ENCODE peak calls at places on chromosome 14, in four cellular contexts. U, M, C and Q are unnamed samples.

GRCh38 chr14:92684801-92685560 is 63.4 kb downstream of the LGMN start:
- DNase-seq in U (no peak), C (no peak), M (no peak), Q (no peak)

GRCh38 chr14:58296731-58297130 is 1.6 kb upstream of the ARID4A start:
- DNase-seq in U (no peak), C (no peak), M (no peak), Q (no peak)

GRCh38 chr14:67395876-67396189 is 16.1 kb downstream of the PLEK2 start:
- DNase-seq in M (no peak), C (no peak), U (no peak), Q (no peak)

GRCh38 chr14:93720981-93721483 is 67.3 kb downstream of the PRIMA1 start:
- DNase-seq in C (no peak), M (no peak), U (no peak), Q (no peak)

GRCh38 chr14:34766611-34767010 is 52.2 kb upstream of the CFL2 start:
- DNase-seq in U (no peak), C (no peak), M (no peak), Q (no peak)

GRCh38 chr14:91008759-91009409 is 51.6 kb downstream of the RPS6KA5 start:
- DNase-seq in M (no peak), C (no peak), U (no peak), Q (no peak)

GRCh38 chr14:36820111-36820709 is 158.6 kb downstream of the PAX9 start:
- DNase-seq in C (no peak), M (no peak), U (no peak), Q (no peak)

GRCh38 chr14:88352299-88353097 is 29.4 kb upstream of the KCNK10 start:
- DNase-seq in M (peak; percentile 6), C (peak; percentile 21), U (no peak), Q (no peak)

GRCh38 chr14:56998728-56999127 is 188.4 kb upstream of the OTX2 start:
- DNase-seq in U (no peak), C (no peak), M (no peak), Q (peak; percentile 39)

GRCh38 chr14:100560999-100561398 is 26.2 kb downstream of the BEGAIN start:
- DNase-seq in M (no peak), C (no peak), U (no peak), Q (no peak)

GRCh38 chr14:84202486-84202885 is 1327.5 kb upstream of the FLRT2 start:
- DNase-seq in M (no peak), C (no peak), U (no peak), Q (no peak)

GRCh38 chr14:63773504-63773903 is 45.6 kb upstream of the SGPP1 start:
- DNase-seq in U (no peak), M (no peak), C (no peak), Q (no peak)

GRCh38 chr14:72476657-72477499 is 417.0 kb downstream of the DPF3 start:
- DNase-seq in C (no peak), U (peak; percentile 52), M (peak; percentile 43), Q (peak; percentile 68)

GRCh38 chr14:52906141-52906601 is 44.7 kb downstream of the FERMT2 start:
- DNase-seq in M (peak; percentile 62), U (no peak), C (no peak), Q (no peak)

GRCh38 chr14:98966021-98966420 is 306.0 kb downstream of the BCL11B start:
- DNase-seq in M (no peak), C (no peak), U (no peak), Q (no peak)

GRCh38 chr14:104161601-104162367 is 23.4 kb downstream of the KIF26A start:
- DNase-seq in C (no peak), M (no peak), U (no peak), Q (no peak)

GRCh38 chr14:98890556-98891340 is 381.2 kb downstream of the BCL11B start:
- DNase-seq in U (no peak), M (no peak), C (no peak), Q (no peak)

GRCh38 chr14:95303107-95303506 is 16.6 kb downstream of the CLMN start:
- DNase-seq in M (no peak), C (no peak), U (no peak), Q (no peak)

GRCh38 chr14:76546426-76547221 is 170.7 kb downstream of the ESRRB start:
- DNase-seq in U (peak; percentile 19), M (no peak), C (peak; percentile 47), Q (no peak)

GRCh38 chr14:41830679-41831078 is 224.0 kb downstream of the LRFN5 start:
- DNase-seq in M (peak; percentile 62), C (no peak), U (no peak), Q (no peak)

GRCh38 chr14:24965934-24966593 is 83.9 kb downstream of the STXBP6 start:
- DNase-seq in U (no peak), M (peak; percentile 63), C (no peak), Q (no peak)

GRCh38 chr14:51294951-51295350 is 54.9 kb downstream of the TMX1 start:
- DNase-seq in M (no peak), C (no peak), U (no peak), Q (no peak)

GRCh38 chr14:50605776-50606175 is 45.8 kb downstream of the ATL1 start:
- DNase-seq in C (no peak), M (no peak), U (no peak), Q (no peak)

GRCh38 chr14:97056086-97056485 is 258.9 kb downstream of the VRK1 start:
- DNase-seq in M (no peak), U (no peak), C (no peak), Q (no peak)

GRCh38 chr14:94427016-94427613 is 25.5 kb downstream of the SERPINA11 start:
- DNase-seq in M (no peak), C (no peak), U (no peak), Q (no peak)

GRCh38 chr14:23548351-23549318 is 2.9 kb downstream of the ZFHX2 start:
- DNase-seq in M (no peak), U (no peak), C (no peak), Q (no peak)

GRCh38 chr14:91063119-91063518 is 2.7 kb upstream of the RPS6KA5 start:
- DNase-seq in U (no peak), C (no peak), M (no peak), Q (no peak)

GRCh38 chr14:81450100-81450531 is 50.0 kb upstream of the STON2 start:
- DNase-seq in M (peak; percentile 16), U (no peak), C (peak; percentile 54), Q (peak; percentile 49)

GRCh38 chr14:87041290-87042020 is 951.5 kb downstream of the GALC start:
- DNase-seq in M (no peak), C (no peak), U (no peak), Q (no peak)

GRCh38 chr14:63760014-63760413 is 32.1 kb upstream of the SGPP1 start:
- DNase-seq in U (no peak), C (no peak), M (no peak), Q (no peak)

GRCh38 chr14:103716091-103716801 is 636 bp downstream of the ZFYVE21 start:
- DNase-seq in U (peak; percentile 57), C (no peak), M (no peak), Q (no peak)

GRCh38 chr14:95703805-95704204 is 10.1 kb downstream of the TCL1A start:
- DNase-seq in U (no peak), M (no peak), C (no peak), Q (no peak)

GRCh38 chr14:90503582-90503981 is 106.8 kb downstream of the CALM1 start:
- DNase-seq in C (peak; percentile 32), U (no peak), M (no peak), Q (no peak)

GRCh38 chr14:104085032-104085888 is at the start of gene ASPG:
- DNase-seq in C (no peak), U (peak; percentile 45), M (no peak), Q (no peak)

GRCh38 chr14:38442208-38442607 is 186.3 kb upstream of the CLEC14A start:
- DNase-seq in C (no peak), U (no peak), M (no peak), Q (no peak)